ENCODE peak calls at places on chromosomes 16 and 17, in five cellular contexts. G, E, N, Q and X are unnamed samples.

GRCh38 chr17:78127240-78127887 is 1.2 kb downstream of the TMC6 start:
- DNase-seq in G (no peak), Q (peak), N (no peak), E (peak), X (no peak)

GRCh38 chr17:21283482-21284318 is 811 bp upstream of the MAP2K3 start:
- DNase-seq in Q (peak), G (no peak), E (peak), N (peak), X (peak)

GRCh38 chr17:30816165-30816564 is 8.3 kb downstream of the CRLF3 start:
- DNase-seq in G (no peak), E (no peak), N (no peak), Q (no peak), X (no peak)

GRCh38 chr17:31294839-31295488 is 2.1 kb downstream of the OMG start:
- DNase-seq in E (no peak), G (no peak), N (no peak), Q (no peak), X (no peak)

GRCh38 chr17:40806131-40806530 is 6.4 kb upstream of the KRT28 start:
- DNase-seq in Q (no peak), E (no peak), G (no peak), N (no peak), X (no peak)

GRCh38 chr17:78885956-78886355 is 17.0 kb downstream of the CEP295NL start:
- DNase-seq in E (no peak), G (no peak), Q (no peak), N (no peak), X (no peak)

GRCh38 chr16:88393571-88393970 is 10.8 kb downstream of the ZNF469 start:
- DNase-seq in E (no peak), N (no peak), Q (no peak), G (no peak), X (no peak)

GRCh38 chr17:75619506-75620431 is 13.5 kb upstream of the SMIM5 start:
- DNase-seq in N (no peak), G (peak), E (peak), Q (peak), X (no peak)

GRCh38 chr17:27565874-27566672 is 64.9 kb upstream of the LGALS9 start:
- DNase-seq in G (no peak), N (no peak), E (no peak), Q (no peak), X (no peak)

GRCh38 chr16:17471745-17472075 is 950 bp upstream of the XYLT1 start:
- DNase-seq in G (no peak), E (no peak), N (no peak), Q (no peak), X (no peak)

GRCh38 chr16:80985611-80986010 is 21.1 kb downstream of the CMC2 start:
- DNase-seq in E (no peak), Q (no peak), N (no peak), G (no peak), X (no peak)

GRCh38 chr16:25771812-25772568 is 80.2 kb downstream of the HS3ST4 start:
- DNase-seq in N (no peak), E (no peak), G (no peak), Q (no peak), X (no peak)

GRCh38 chr17:55527520-55528118 is 16.4 kb upstream of the SMIM36 start:
- DNase-seq in N (peak), E (peak), Q (peak), G (peak), X (peak)

GRCh38 chr17:77332981-77333685 is 192.4 kb downstream of the SEC14L1 start:
- DNase-seq in N (no peak), Q (no peak), E (no peak), G (no peak), X (peak)

GRCh38 chr17:57924677-57925076 is 30.5 kb downstream of the CUEDC1 start:
- DNase-seq in Q (peak), E (peak), N (no peak), G (no peak), X (no peak)

GRCh38 chr17:73510981-73511442 is 133.2 kb downstream of the SDK2 start:
- DNase-seq in E (no peak), Q (no peak), G (no peak), N (no peak), X (no peak)

GRCh38 chr17:50050431-50051032 is 5.4 kb upstream of the ITGA3 start:
- DNase-seq in E (no peak), G (no peak), N (no peak), Q (no peak), X (no peak)

GRCh38 chr16:30054959-30055553 is 10.5 kb upstream of the ALDOA start:
- DNase-seq in Q (peak), E (no peak), N (no peak), G (peak), X (no peak)
- TF ChIP-seq CTCF in Q (peak), E (no peak), N (no peak), G (peak), X (no peak)

GRCh38 chr17:49022391-49022941 is 25.3 kb downstream of the IGF2BP1 start:
- DNase-seq in G (peak), N (no peak), Q (no peak), E (no peak), X (peak)
- TF ChIP-seq POLR2A in G (no peak), N (no peak), Q (no peak), E (no peak), X (no peak)

GRCh38 chr16:3023415-3023668 is 400 bp downstream of the HCFC1R1 start:
- DNase-seq in Q (peak), G (no peak), E (peak), N (peak), X (no peak)

GRCh38 chr16:3022697-3023414 is 886 bp downstream of the HCFC1R1 start:
- DNase-seq in Q (no peak), N (peak), E (no peak), G (peak), X (no peak)

GRCh38 chr16:3021449-3022207 is 1.5 kb downstream of the TNFRSF12A start:
- DNase-seq in N (peak), Q (peak), G (peak), E (peak), X (peak)

GRCh38 chr16:3020604-3021448 is 658 bp downstream of the TNFRSF12A start:
- DNase-seq in G (peak), E (peak), N (peak), Q (peak), X (peak)

DNA sequence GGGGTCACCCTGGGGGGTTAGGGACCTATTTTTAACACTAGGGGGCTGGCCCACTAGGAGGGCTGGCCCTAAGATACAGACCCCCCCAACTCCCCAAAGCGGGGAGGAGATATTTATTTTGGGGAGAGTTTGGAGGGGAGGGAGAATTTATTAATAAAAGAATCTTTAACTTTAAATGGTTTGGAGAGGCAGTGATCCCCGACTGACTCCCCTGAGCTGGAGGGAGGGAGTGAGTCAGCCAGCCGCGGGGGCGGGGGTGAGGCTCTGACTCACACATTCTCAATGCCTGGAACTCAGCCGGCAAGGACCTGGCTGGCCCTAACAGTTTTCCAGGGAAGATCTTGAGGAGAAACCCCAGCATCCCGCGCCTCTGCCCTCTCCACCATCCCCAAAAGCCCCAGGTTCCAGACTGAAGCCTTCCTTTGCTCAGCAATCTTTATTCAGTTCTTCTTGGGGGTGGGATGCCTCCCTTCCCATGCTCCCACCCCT is 1.5 kb downstream of the HCFC1R1 start:
- DNase-seq in G (peak), E (peak), Q (peak), N (peak), X (peak)
- H3K4me3 ChIP-seq in G (peak), E (no peak), Q (peak), N (no peak), X (no peak)

GRCh38 chr16:50781043-50781442 is 39.2 kb downstream of the CYLD start:
- DNase-seq in N (no peak), G (peak), E (no peak), Q (no peak), X (no peak)
- TF ChIP-seq CTCF in N (no peak), G (no peak), E (no peak), Q (no peak), X (no peak)

GRCh38 chr16:70695351-70696070 is 9.7 kb upstream of the MTSS2 start:
- DNase-seq in G (peak), E (peak), Q (no peak), N (no peak), X (no peak)
- TF ChIP-seq POLR2A in G (no peak), E (peak), Q (no peak), N (no peak), X (no peak)

GRCh38 chr17:70479779-70480178 is 310.4 kb downstream of the KCNJ2 start:
- DNase-seq in E (no peak), Q (no peak), N (no peak), G (no peak), X (no peak)

GRCh38 chr17:70478883-70479282 is 309.6 kb downstream of the KCNJ2 start:
- DNase-seq in E (no peak), G (no peak), N (no peak), Q (peak), X (no peak)

GRCh38 chr17:70484050-70484449 is 314.7 kb downstream of the KCNJ2 start:
- DNase-seq in E (no peak), N (no peak), G (no peak), Q (no peak), X (no peak)

GRCh38 chr17:70483624-70484023 is 314.3 kb downstream of the KCNJ2 start:
- DNase-seq in Q (no peak), E (no peak), G (no peak), N (no peak), X (no peak)

GRCh38 chr17:70484496-70484895 is 315.2 kb downstream of the KCNJ2 start:
- DNase-seq in G (no peak), N (no peak), Q (no peak), E (no peak), X (no peak)
- H3K4me3 ChIP-seq in G (no peak), N (no peak), Q (no peak), E (no peak), X (no peak)